ENCODE peak calls at places on chromosomes 4 and X, in five cellular contexts. L is heart left ventricle; O is fibroblast of lung; C is CD4-positive, alpha-beta T cell; E is A673. H is an unnamed sample.

GRCh38 chrX:9897761-9898161 is 69.4 kb upstream of the CLDN34 start:
- DNase-seq in C (no peak), L (no peak), O (peak), E (no peak), H (no peak)

GRCh38 chrX:103678199-103678993 is 8.1 kb downstream of the MORF4L2 start:
- DNase-seq in E (no peak), L (no peak), C (no peak), O (peak), H (no peak)

GRCh38 chrX:80812176-80812575 is 2.5 kb upstream of the BRWD3 start:
- DNase-seq in O (peak), L (peak), C (no peak), E (peak), H (no peak)

GRCh38 chr4:107213880-107214279 is 177.8 kb upstream of the DKK2 start:
- DNase-seq in C (no peak), E (no peak), O (peak), L (no peak), H (no peak)

GRCh38 chr4:104447346-104447745 is 47.3 kb downstream of the CXXC4 start:
- DNase-seq in O (peak), L (no peak), E (peak), C (no peak), H (no peak)

GRCh38 chr4:24763631-24764302 is 31.6 kb upstream of the SOD3 start:
- DNase-seq in L (no peak), E (peak), O (peak), C (no peak), H (no peak)

GRCh38 chrX:72126539-72127140 is 5.1 kb downstream of the RTL5 start:
- DNase-seq in L (peak), O (peak), E (peak), C (peak), H (no peak)

GRCh38 chr4:22910200-22910599 is 217.5 kb downstream of the GBA3 start:
- DNase-seq in L (no peak), C (no peak), E (no peak), O (no peak), H (no peak)

DNA sequence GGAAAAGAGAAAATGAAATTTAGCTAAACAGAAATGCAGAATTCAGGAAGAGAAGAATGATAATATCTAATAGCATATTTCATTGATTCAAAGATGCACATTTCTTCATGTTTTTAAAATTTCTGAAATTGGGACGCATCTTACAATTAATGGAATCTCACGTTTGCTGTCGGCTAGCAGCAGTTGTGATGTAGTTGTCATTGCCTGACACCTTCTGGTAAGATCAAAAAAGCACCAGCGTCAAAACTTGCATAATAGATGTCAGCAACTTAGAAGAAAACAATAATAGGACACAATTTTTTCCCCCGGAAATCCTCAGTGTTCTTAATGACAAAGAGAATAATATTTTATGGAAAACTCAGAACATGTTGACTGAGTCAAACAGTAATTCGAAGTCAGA is 29.8 kb upstream of the SLC7A3 start:
- DNase-seq in C (no peak), E (peak), L (no peak), O (no peak), H (no peak)
- TF ChIP-seq CTCF in C (no peak), E (peak), L (no peak), O (no peak), H (peak)

GRCh38 chr4:130563185-130563890 is 1467.4 kb downstream of the C4orf33 start:
- DNase-seq in E (peak), C (no peak), O (peak), L (peak), H (no peak)
- TF ChIP-seq CTCF in E (peak), C (no peak), O (peak), L (no peak), H (peak)

GRCh38 chrX:8721536-8721935 is 10.4 kb downstream of the ANOS1 start:
- DNase-seq in L (no peak), O (no peak), C (no peak), E (no peak), H (no peak)

GRCh38 chrX:8728932-8729331 is 3.0 kb downstream of the ANOS1 start:
- DNase-seq in C (no peak), L (no peak), E (no peak), O (no peak), H (no peak)

GRCh38 chrX:8726031-8726652 is 5.8 kb downstream of the ANOS1 start:
- DNase-seq in O (peak), E (no peak), L (no peak), C (no peak), H (no peak)

DNA sequence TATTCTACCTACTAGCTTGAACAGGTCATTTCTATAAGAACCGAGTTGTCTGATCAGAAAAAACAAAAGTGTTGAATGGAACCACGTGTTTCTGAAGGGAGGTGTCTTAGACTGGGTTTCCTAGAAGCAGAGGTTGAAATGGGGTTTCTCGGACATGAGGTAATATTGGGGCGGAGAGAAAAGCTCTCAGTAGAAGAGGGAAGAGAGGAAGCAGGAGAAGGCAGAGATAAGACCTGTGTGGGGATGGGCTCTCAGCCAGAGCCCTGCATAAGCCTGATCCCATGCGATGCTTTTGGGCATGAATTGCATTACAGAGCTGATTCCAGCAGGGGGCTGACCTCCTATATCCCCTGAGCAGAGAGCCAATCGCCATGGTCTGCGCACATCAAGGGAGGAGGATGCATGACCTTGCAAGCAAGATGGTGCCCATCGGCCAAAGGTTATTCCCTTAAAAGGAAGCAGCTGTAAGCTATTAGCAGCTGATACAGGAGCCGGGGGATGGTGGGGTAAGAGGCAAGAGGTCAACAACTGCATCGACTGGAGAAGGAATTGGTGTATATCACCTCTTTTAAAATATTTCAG is 7.7 kb downstream of the ANOS1 start:
- DNase-seq in O (no peak), E (peak), L (no peak), C (no peak), H (no peak)
- TF ChIP-seq CTCF in O (no peak), E (no peak), L (no peak), C (no peak), H (no peak)

DNA sequence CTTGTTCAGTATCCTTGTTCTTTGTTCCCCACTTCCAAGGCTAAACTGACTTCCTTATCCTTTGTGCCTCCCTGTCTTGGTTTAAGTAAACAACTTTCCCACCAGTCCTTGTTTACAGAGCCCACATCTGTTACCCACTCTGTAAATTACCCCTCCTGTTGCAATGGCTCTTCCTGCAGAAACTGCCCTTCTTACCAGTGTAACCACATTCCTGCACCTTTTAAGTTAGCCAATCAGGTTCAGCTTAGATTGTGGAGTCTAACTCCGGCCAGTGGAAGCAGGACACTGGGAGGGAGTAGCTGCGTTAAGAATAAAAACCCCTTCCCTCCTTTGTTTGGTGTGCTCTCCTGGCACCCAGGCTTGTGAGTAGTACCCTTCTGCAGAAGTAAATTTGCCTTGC is 360.9 kb downstream of the PRDM5 start:
- DNase-seq in E (no peak), L (no peak), C (no peak), O (no peak), H (no peak)
- TF ChIP-seq CTCF in E (no peak), L (no peak), C (no peak), O (no peak), H (no peak)

GRCh38 chrX:106619797-106620196 is 8.0 kb downstream of the RADX start:
- DNase-seq in C (no peak), O (peak), L (no peak), E (no peak), H (no peak)
- TF ChIP-seq CTCF in C (no peak), O (peak), L (no peak), E (peak), H (peak)

DNA sequence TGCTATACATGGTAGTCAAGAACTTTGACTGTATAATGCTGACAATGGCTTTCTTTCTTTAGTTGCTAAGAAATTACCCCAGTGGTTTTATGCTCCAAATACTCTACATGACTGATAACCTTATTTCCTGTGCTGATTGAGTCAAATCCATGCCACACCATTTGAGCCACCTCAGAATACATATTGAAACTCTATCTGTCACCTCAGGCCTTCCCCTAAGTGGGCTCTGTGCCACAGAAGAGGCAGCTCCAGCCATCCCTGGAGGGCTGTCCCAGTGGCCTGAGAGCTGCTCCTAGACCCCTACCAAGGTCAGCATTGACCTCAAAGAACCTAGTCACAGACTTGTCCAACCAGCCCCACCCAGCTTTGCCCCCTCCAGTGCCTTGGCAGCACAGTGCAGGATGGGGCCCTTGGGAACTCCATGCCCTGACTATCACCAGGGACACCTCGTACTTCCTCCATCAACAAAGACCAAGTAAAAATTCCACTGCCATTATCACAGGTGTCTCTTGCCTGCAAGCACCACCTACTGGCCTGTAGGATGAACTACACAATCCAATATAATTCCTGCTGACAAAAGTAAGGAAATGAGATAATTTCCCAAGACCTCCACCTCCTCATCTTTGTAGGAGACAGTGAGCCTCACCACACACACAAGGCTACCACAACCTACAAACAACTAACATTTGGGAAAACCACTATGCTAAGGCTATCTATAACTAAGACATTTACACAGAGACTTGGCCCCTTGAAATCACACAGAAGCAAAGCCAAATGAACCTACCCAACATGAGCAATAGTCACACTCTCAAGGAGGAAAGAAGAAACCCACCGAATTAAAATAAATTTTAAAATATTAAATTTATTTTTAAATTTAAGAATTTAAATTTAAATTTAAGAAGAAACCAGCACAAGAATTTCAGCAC is 239.9 kb downstream of the NKX6-1 start:
- DNase-seq in E (peak), O (peak), C (no peak), L (no peak), H (no peak)
- TF ChIP-seq CTCF in E (peak), O (peak), C (no peak), L (peak), H (peak)

GRCh38 chr4:147090486-147090885 is 144.8 kb upstream of the TTC29 start:
- DNase-seq in O (no peak), E (no peak), C (no peak), L (no peak), H (no peak)

GRCh38 chr4:147096667-147097604 is 151.3 kb upstream of the TTC29 start:
- DNase-seq in C (no peak), L (no peak), E (peak), O (peak), H (no peak)

GRCh38 chr4:147093206-147093605 is 147.5 kb upstream of the TTC29 start:
- DNase-seq in L (no peak), O (no peak), E (no peak), C (no peak), H (no peak)

GRCh38 chr4:147094228-147094627 is 148.6 kb upstream of the TTC29 start:
- DNase-seq in E (no peak), C (no peak), O (no peak), L (no peak), H (no peak)
- TF ChIP-seq CTCF in E (peak), C (no peak), O (peak), L (peak), H (no peak)

GRCh38 chrX:130082244-130083106 is 27.8 kb downstream of the ELF4 start:
- DNase-seq in O (no peak), C (peak), E (no peak), L (peak), H (no peak)
- TF ChIP-seq CTCF in O (no peak), C (peak), E (no peak), L (no peak), H (no peak)

GRCh38 chr4:97892596-97893266 is 250.5 kb downstream of the STPG2 start:
- DNase-seq in C (no peak), O (no peak), L (no peak), E (no peak), H (no peak)
- TF ChIP-seq CTCF in C (no peak), O (no peak), L (no peak), E (no peak), H (no peak)

H was measured in D721Med.